ENCODE peak calls at places on chromosomes 12 and 14, in eight cellular contexts. B is mammary epithelial cell, F is K562, U is IMR-90, T is OCI-LY7, K is neural progenitor cell, P is fibroblast of lung, X is astrocyte. L is an unnamed sample.

GRCh38 chr12:75212072-75212471 is 2.4 kb upstream of the KCNC2 start:
- DNase-seq in K (no peak), T (no peak), B (no peak), F (no peak), X (peak; percentile 4), P (no peak), U (no peak), L (no peak)

GRCh38 chr12:6165418-6165817 is 34.8 kb upstream of the CD9 start:
- DNase-seq in X (peak; percentile 51), K (no peak), U (peak; percentile 80), B (no peak), P (no peak), T (no peak), F (no peak), L (no peak)

GRCh38 chr12:18591473-18591872 is 146.3 kb downstream of the PLCZ1 start:
- DNase-seq in T (no peak), U (no peak), P (no peak), X (no peak), F (no peak), K (no peak), B (no peak), L (peak; percentile 46)

GRCh38 chr12:101608301-101609133 is 13.7 kb downstream of the MYBPC1 start:
- DNase-seq in P (no peak), X (no peak), B (no peak), T (no peak), U (no peak), F (no peak), K (no peak), L (peak; percentile 75)

GRCh38 chr12:41151789-41152188 is 36.3 kb upstream of the PDZRN4 start:
- DNase-seq in K (no peak), T (no peak), P (no peak), F (no peak), X (peak; percentile 1), B (peak; percentile 69), U (no peak), L (peak; percentile 61)

GRCh38 chr12:97748298-97748697 is 285.7 kb downstream of the RMST start:
- DNase-seq in P (no peak), B (no peak), T (no peak), F (no peak), U (no peak), K (no peak), X (no peak), L (no peak)

GRCh38 chr12:132190012-132190755 is 45.9 kb downstream of the NOC4L start:
- DNase-seq in K (peak; percentile 67), T (no peak), U (no peak), B (no peak), F (no peak), P (no peak), X (no peak), L (no peak)

GRCh38 chr12:119334459-119335170 is at the start of gene CCDC60:
- DNase-seq in T (no peak), X (no peak), P (no peak), F (peak; percentile 87), K (peak; percentile 96), B (no peak), U (no peak), L (no peak)

GRCh38 chr14:33563492-33563891 is 387.4 kb downstream of the EGLN3 start:
- DNase-seq in X (peak; percentile 37), P (no peak), K (no peak), U (no peak), T (no peak), B (peak; percentile 13), F (no peak), L (peak; percentile 28)

GRCh38 chr12:93442411-93443340 is 929 bp upstream of the UBE2N start:
- DNase-seq in K (peak; percentile 15), T (no peak), X (no peak), U (peak; percentile 34), B (peak; percentile 32), F (no peak), P (no peak), L (peak; percentile 24)

GRCh38 chr14:50001999-50002925 is 109.4 kb downstream of the ARF6 start:
- DNase-seq in X (no peak), F (no peak), B (peak; percentile 32), U (no peak), K (no peak), P (no peak), T (peak; percentile 57), L (no peak)

GRCh38 chr12:76277480-76277879 is 70.7 kb downstream of the BBS10 start:
- DNase-seq in U (peak; percentile 87), X (peak; percentile 93), P (peak; percentile 51), F (no peak), T (no peak), B (peak; percentile 61), K (no peak), L (peak; percentile 57)

GRCh38 chr12:2638273-2639019 is 156.3 kb upstream of the FKBP4 start:
- DNase-seq in T (no peak), U (no peak), K (no peak), P (no peak), B (no peak), F (no peak), X (no peak), L (no peak)

GRCh38 chr14:51468523-51468922 is 183.2 kb upstream of the FRMD6 start:
- DNase-seq in X (no peak), B (no peak), U (no peak), P (no peak), T (no peak), K (no peak), F (no peak), L (no peak)

GRCh38 chr14:75259510-75259855 is 19.1 kb upstream of the FOS start:
- DNase-seq in P (peak; percentile 75), X (peak; percentile 62), F (peak; percentile 30), T (no peak), K (no peak), U (peak; percentile 77), B (no peak), L (peak; percentile 10)

GRCh38 chr12:111406474-111407370 is 999 bp downstream of the SH2B3 start:
- DNase-seq in F (no peak), U (no peak), T (peak; percentile 48), B (no peak), K (peak; percentile 37), P (no peak), X (no peak), L (no peak)

GRCh38 chr14:45559626-45560025 is 306.6 kb upstream of the MIS18BP1 start:
- DNase-seq in P (no peak), T (no peak), B (no peak), K (no peak), F (no peak), X (no peak), U (no peak), L (peak; percentile 7)

GRCh38 chr14:72682188-72682587 is 211.7 kb downstream of the DPF3 start:
- DNase-seq in T (no peak), F (no peak), K (no peak), B (no peak), P (peak; percentile 47), U (peak; percentile 36), X (no peak), L (peak; percentile 36)

GRCh38 chr14:72686832-72687231 is 207.1 kb downstream of the DPF3 start:
- DNase-seq in X (no peak), P (no peak), T (no peak), U (peak; percentile 31), B (no peak), K (no peak), F (no peak), L (no peak)

GRCh38 chr14:72686101-72686500 is 207.8 kb downstream of the DPF3 start:
- DNase-seq in K (no peak), X (no peak), P (no peak), T (no peak), B (no peak), F (no peak), U (no peak), L (peak; percentile 26)

GRCh38 chr14:72683787-72684186 is 210.1 kb downstream of the DPF3 start:
- DNase-seq in F (no peak), X (no peak), T (no peak), U (peak; percentile 53), P (no peak), K (no peak), B (no peak), L (no peak)

DNA sequence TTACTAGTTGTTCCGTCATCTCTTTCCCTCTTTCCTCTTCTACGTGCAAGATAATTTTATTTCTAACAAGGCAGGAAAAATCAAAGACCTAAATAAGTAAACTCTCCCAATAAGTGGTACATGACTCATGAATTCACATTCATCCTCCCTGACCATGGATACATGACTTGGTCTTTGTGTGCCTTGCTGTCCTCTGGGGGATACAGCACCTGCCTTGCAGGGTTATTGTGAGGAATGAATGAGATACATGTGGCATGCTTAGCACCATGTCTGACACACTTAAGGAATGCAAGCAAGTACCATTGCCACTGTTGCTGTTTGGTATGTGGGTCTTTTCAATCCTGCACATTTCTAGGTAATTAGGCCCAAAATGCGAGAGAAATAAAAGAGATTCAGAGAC is 208.4 kb downstream of the DPF3 start:
- DNase-seq in B (no peak), T (no peak), F (no peak), K (no peak), U (peak; percentile 50), P (no peak), X (no peak), L (no peak)
- H3K36me3 ChIP-seq in B (no peaks in the 10 kb centered on the region), T (no peaks in the 10 kb centered on the region), F (no peaks in the 10 kb centered on the region), K (no peaks in the 10 kb centered on the region), U (peaks cover 12% of the 10 kb centered on the region), P (peaks cover 11% of the 10 kb centered on the region), X (no peaks in the 10 kb centered on the region), L (peaks cover 15% of the 10 kb centered on the region)

DNA sequence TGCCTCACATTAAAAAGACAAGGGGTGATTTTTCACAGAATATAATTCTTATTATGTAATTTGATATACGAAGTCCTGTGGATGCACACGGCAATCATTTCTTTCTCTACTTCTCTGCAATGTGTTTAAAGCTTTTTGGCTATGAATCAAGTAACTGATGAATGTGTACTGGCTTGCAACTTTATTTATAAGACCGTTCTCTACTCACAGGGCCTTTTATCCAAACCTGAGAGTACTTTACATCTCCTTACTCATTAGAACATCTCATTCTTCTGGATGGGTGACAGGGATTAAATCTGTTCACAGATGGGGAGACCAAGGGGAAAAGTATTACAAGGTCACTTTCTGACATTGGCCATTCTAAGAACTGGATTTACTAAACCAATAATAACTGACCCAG is 215.8 kb upstream of the DIO2 start:
- DNase-seq in U (peak; percentile 68), K (no peak), P (peak; percentile 61), F (no peak), X (peak; percentile 73), T (no peak), B (no peak), L (no peak)
- H4K20me1 ChIP-seq in U (no peaks in the 10 kb centered on the region), K (no peaks in the 10 kb centered on the region), P (no peaks in the 10 kb centered on the region), F (no peaks in the 10 kb centered on the region), X (no peaks in the 10 kb centered on the region), T (no peaks in the 10 kb centered on the region), B (no peaks in the 10 kb centered on the region), L (no peaks in the 10 kb centered on the region)

GRCh38 chr14:105384041-105384557 is 14.2 kb upstream of the TEX22 start:
- DNase-seq in X (no peak), T (no peak), P (no peak), U (no peak), B (no peak), K (no peak), F (no peak), L (no peak)
- H3K36me3 ChIP-seq in X (peaks cover 2% of the 10 kb centered on the region), T (no peaks in the 10 kb centered on the region), P (peaks cover 5% of the 10 kb centered on the region), U (peaks cover 31% of the 10 kb centered on the region), B (no peaks in the 10 kb centered on the region), K (no peaks in the 10 kb centered on the region), F (no peaks in the 10 kb centered on the region), L (no peaks in the 10 kb centered on the region)

DNA sequence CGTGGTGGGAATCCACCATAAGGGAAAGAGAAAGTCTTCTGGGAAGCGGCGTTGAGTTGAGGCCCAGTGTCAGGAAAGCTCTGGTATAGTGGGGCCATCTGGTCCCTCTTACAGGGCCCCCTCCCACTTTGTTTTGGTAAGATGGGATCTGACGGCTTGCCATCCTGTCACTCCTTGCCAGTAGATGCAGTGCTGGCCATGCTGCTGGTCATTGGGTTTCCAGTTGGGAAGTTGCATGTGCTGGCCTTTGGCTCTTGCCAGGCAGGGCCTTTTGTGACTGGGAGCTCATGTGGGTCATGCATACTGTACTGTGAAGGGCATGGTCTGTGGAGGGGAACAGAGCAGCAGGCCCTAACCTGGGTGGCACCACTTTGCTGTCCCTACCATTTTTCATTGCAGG is 3.8 kb downstream of the TRAF3 start:
- DNase-seq in P (no peak), T (no peak), U (no peak), F (no peak), K (no peak), X (no peak), B (no peak), L (no peak)
- H4K20me1 ChIP-seq in P (peaks cover 3% of the 10 kb centered on the region), T (no peaks in the 10 kb centered on the region), U (peaks cover 65% of the 10 kb centered on the region), F (peaks cover 8% of the 10 kb centered on the region), K (peaks cover 29% of the 10 kb centered on the region), X (peaks cover 76% of the 10 kb centered on the region), B (no peaks in the 10 kb centered on the region), L (peaks cover 40% of the 10 kb centered on the region)

L was measured in PC-3.